ENCODE peak calls at places on chromosomes 6 and 20, in ten cellular contexts. X, G, T, B, R, E, P, C, A and K are unnamed samples.

GRCh38 chr6:14728396-14729024 is 517.4 kb upstream of the JARID2 start:
- DNase-seq in X (no peak), G (no peak), T (no peak), B (peak), R (no peak), E (no peak), P (peak), C (peak), A (no peak), K (no peak)

GRCh38 chr20:39800548-39800947 is 838.4 kb downstream of the DHX35 start:
- DNase-seq in X (no peak), G (no peak), T (no peak), B (no peak), R (no peak), E (no peak), P (peak), C (peak), A (no peak), K (peak)

GRCh38 chr6:32083812-32084768 is 25.0 kb downstream of the TNXB start:
- DNase-seq in X (no peak), G (no peak), T (no peak), B (no peak), R (no peak), E (no peak), P (no peak), C (no peak), A (no peak), K (no peak)

GRCh38 chr6:9520417-9521151 is 894.3 kb downstream of the TFAP2A start:
- DNase-seq in X (peak), G (no peak), T (no peak), B (no peak), R (no peak), E (no peak), P (no peak), C (peak), A (no peak), K (no peak)

GRCh38 chr6:90139272-90139817 is 157.3 kb downstream of the BACH2 start:
- DNase-seq in X (no peak), G (no peak), T (no peak), B (no peak), R (no peak), E (no peak), P (no peak), C (no peak), A (no peak), K (no peak)

GRCh38 chr20:61757678-61758555 is 307.8 kb downstream of the TAF4 start:
- DNase-seq in X (no peak), G (no peak), T (no peak), B (no peak), R (no peak), E (no peak), P (no peak), C (peak), A (no peak), K (no peak)

GRCh38 chr6:19616022-19616421 is 221.1 kb upstream of the ID4 start:
- DNase-seq in X (no peak), G (no peak), T (no peak), B (no peak), R (no peak), E (no peak), P (no peak), C (no peak), A (no peak), K (no peak)

GRCh38 chr6:23013776-23014175 is 444.4 kb downstream of the HDGFL1 start:
- DNase-seq in X (no peak), G (no peak), T (no peak), B (no peak), R (no peak), E (no peak), P (no peak), C (peak), A (no peak), K (no peak)

GRCh38 chr20:63017076-63017825 is 10.5 kb upstream of the BHLHE23 start:
- DNase-seq in X (no peak), G (no peak), T (no peak), B (no peak), R (no peak), E (no peak), P (no peak), C (no peak), A (no peak), K (no peak)

GRCh38 chr6:15110721-15111354 is 135.0 kb upstream of the JARID2 start:
- DNase-seq in X (no peak), G (no peak), T (no peak), B (no peak), R (no peak), E (no peak), P (no peak), C (no peak), A (no peak), K (no peak)

GRCh38 chr6:143652840-143653239 is 24.9 kb upstream of the PHACTR2 start:
- DNase-seq in X (no peak), G (peak), T (peak), B (no peak), R (no peak), E (no peak), P (no peak), C (no peak), A (no peak), K (no peak)

GRCh38 chr6:31559958-31560696 is 12.0 kb upstream of the LTA start:
- DNase-seq in X (peak), G (no peak), T (no peak), B (peak), R (no peak), E (no peak), P (no peak), C (peak), A (peak), K (no peak)

GRCh38 chr20:35572838-35573237 is 31.0 kb downstream of the ERGIC3 start:
- DNase-seq in X (no peak), G (no peak), T (no peak), B (no peak), R (no peak), E (no peak), P (no peak), C (no peak), A (no peak), K (no peak)

GRCh38 chr6:13304101-13304500 is 24.2 kb downstream of the TBC1D7 start:
- DNase-seq in X (no peak), G (no peak), T (no peak), B (no peak), R (no peak), E (no peak), P (no peak), C (no peak), A (no peak), K (no peak)

GRCh38 chr6:135909737-135910387 is 58.4 kb downstream of the PDE7B start:
- DNase-seq in X (peak), G (peak), T (no peak), B (peak), R (peak), E (no peak), P (no peak), C (no peak), A (no peak), K (no peak)

GRCh38 chr20:4937422-4938319 is 63.6 kb downstream of the SLC23A2 start:
- DNase-seq in X (no peak), G (peak), T (no peak), B (no peak), R (no peak), E (no peak), P (no peak), C (no peak), A (no peak), K (no peak)

GRCh38 chr6:374956-375355 is 16.6 kb upstream of the IRF4 start:
- DNase-seq in X (no peak), G (no peak), T (no peak), B (no peak), R (no peak), E (no peak), P (no peak), C (no peak), A (no peak), K (no peak)

GRCh38 chr6:56582246-56582645 is 60.4 kb downstream of the DST start:
- DNase-seq in X (no peak), G (no peak), T (no peak), B (peak), R (no peak), E (no peak), P (no peak), C (no peak), A (no peak), K (no peak)

GRCh38 chr6:53066874-53067273 is 1.7 kb downstream of the FBXO9 start:
- DNase-seq in X (no peak), G (no peak), T (no peak), B (no peak), R (no peak), E (no peak), P (no peak), C (no peak), A (no peak), K (no peak)

GRCh38 chr6:137323860-137324259 is 104.7 kb upstream of the IFNGR1 start:
- DNase-seq in X (no peak), G (no peak), T (no peak), B (peak), R (no peak), E (no peak), P (no peak), C (no peak), A (no peak), K (no peak)

GRCh38 chr6:89351632-89352328 is 742 bp downstream of the UBE2J1 start:
- DNase-seq in X (no peak), G (peak), T (no peak), B (no peak), R (no peak), E (no peak), P (no peak), C (peak), A (no peak), K (no peak)

GRCh38 chr6:151269318-151269995 is 29.7 kb downstream of the AKAP12 start:
- DNase-seq in X (no peak), G (no peak), T (no peak), B (no peak), R (no peak), E (no peak), P (no peak), C (peak), A (no peak), K (peak)

GRCh38 chr6:158686311-158686710 is 36.5 kb downstream of the SYTL3 start:
- DNase-seq in X (no peak), G (no peak), T (no peak), B (no peak), R (no peak), E (no peak), P (no peak), C (no peak), A (no peak), K (no peak)

GRCh38 chr6:169866668-169867521 is 115.5 kb downstream of the ERMARD start:
- DNase-seq in X (no peak), G (no peak), T (no peak), B (no peak), R (no peak), E (no peak), P (no peak), C (no peak), A (no peak), K (no peak)

GRCh38 chr6:150134280-150134920 is 8.4 kb upstream of the PPP1R14C start:
- DNase-seq in X (no peak), G (peak), T (no peak), B (no peak), R (no peak), E (no peak), P (no peak), C (no peak), A (no peak), K (no peak)

GRCh38 chr6:112235956-112236355 is 18.4 kb downstream of the LAMA4 start:
- DNase-seq in X (no peak), G (no peak), T (no peak), B (no peak), R (no peak), E (peak), P (no peak), C (peak), A (no peak), K (no peak)

GRCh38 chr6:125745281-125746018 is 4.0 kb upstream of the HEY2 start:
- DNase-seq in X (no peak), G (no peak), T (no peak), B (no peak), R (no peak), E (no peak), P (no peak), C (no peak), A (peak), K (no peak)

GRCh38 chr20:44409132-44409600 is 53.7 kb downstream of the HNF4A start:
- DNase-seq in X (no peak), G (no peak), T (no peak), B (no peak), R (no peak), E (no peak), P (no peak), C (peak), A (no peak), K (no peak)

GRCh38 chr20:59217162-59217561 is 53.5 kb downstream of the ZNF831 start:
- DNase-seq in X (no peak), G (no peak), T (no peak), B (peak), R (no peak), E (no peak), P (no peak), C (no peak), A (no peak), K (no peak)

GRCh38 chr6:47669684-47670515 is 28.5 kb upstream of the ADGRF4 start:
- DNase-seq in X (peak), G (peak), T (no peak), B (no peak), R (no peak), E (no peak), P (no peak), C (peak), A (no peak), K (no peak)

GRCh38 chr20:18466894-18467678 is at the start of the genes DZANK1 and POLR3F:
- DNase-seq in X (peak), G (peak), T (peak), B (peak), R (peak), E (peak), P (peak), C (peak), A (peak), K (peak)

GRCh38 chr20:62365814-62366369 is 1.2 kb downstream of the LAMA5 start:
- DNase-seq in X (no peak), G (no peak), T (no peak), B (no peak), R (no peak), E (no peak), P (no peak), C (no peak), A (no peak), K (no peak)

GRCh38 chr20:22005535-22005934 is 300.1 kb downstream of the PAX1 start:
- DNase-seq in X (no peak), G (no peak), T (no peak), B (no peak), R (no peak), E (no peak), P (no peak), C (no peak), A (no peak), K (no peak)

GRCh38 chr6:141561154-141561553 is 571.6 kb upstream of the GJE1 start:
- DNase-seq in X (no peak), G (peak), T (no peak), B (no peak), R (no peak), E (no peak), P (no peak), C (no peak), A (no peak), K (no peak)

GRCh38 chr6:36196880-36197548 is 470 bp downstream of the BRPF3 start:
- DNase-seq in X (peak), G (peak), T (peak), B (peak), R (peak), E (peak), P (peak), C (peak), A (peak), K (peak)

GRCh38 chr20:51199920-51200319 is 177.0 kb upstream of the KCNG1 start:
- DNase-seq in X (no peak), G (no peak), T (no peak), B (no peak), R (no peak), E (no peak), P (no peak), C (peak), A (no peak), K (no peak)

GRCh38 chr20:21046413-21047070 is 59.6 kb downstream of the LINC00237 start:
- DNase-seq in X (no peak), G (no peak), T (no peak), B (no peak), R (no peak), E (no peak), P (no peak), C (no peak), A (no peak), K (no peak)

GRCh38 chr6:84771732-84772131 is 7.3 kb upstream of the TBX18 start:
- DNase-seq in X (no peak), G (no peak), T (no peak), B (no peak), R (no peak), E (no peak), P (no peak), C (no peak), A (no peak), K (no peak)

GRCh38 chr20:57618091-57618765 is 2.0 kb downstream of the ZBP1 start:
- DNase-seq in X (peak), G (no peak), T (peak), B (no peak), R (peak), E (no peak), P (no peak), C (no peak), A (no peak), K (no peak)